ENCODE peak calls at places on chromosomes 11 and 22, in nine cellular contexts. M, E, A, H, N, S, J, R and O are unnamed samples.

GRCh38 chr22:26903030-26903856 is 245.9 kb downstream of the MIAT start:
- DNase-seq in S (no peak), N (no peak), E (no peak), H (no peak), M (no peak), J (no peak), R (no peak), A (no peak), O (no peak)

GRCh38 chr11:85118151-85118550 is 509.0 kb downstream of the DLG2 start:
- DNase-seq in E (peak), H (no peak), M (no peak), S (no peak), A (no peak), N (no peak), R (no peak), J (no peak), O (peak)

GRCh38 chr11:99142237-99142636 is 121.5 kb downstream of the CNTN5 start:
- DNase-seq in A (no peak), S (no peak), R (no peak), H (no peak), M (no peak), N (no peak), J (no peak), E (no peak), O (no peak)

GRCh38 chr22:38086001-38086845 is 2.2 kb upstream of the SLC16A8 start:
- DNase-seq in H (no peak), S (no peak), R (no peak), E (no peak), J (no peak), A (no peak), N (no peak), M (no peak), O (no peak)

GRCh38 chr11:6321356-6321755 is 1.1 kb upstream of the CAVIN3 start:
- DNase-seq in N (no peak), S (no peak), E (no peak), A (no peak), J (no peak), R (no peak), M (peak), H (peak), O (peak)

GRCh38 chr11:72738199-72739141 is 13.7 kb downstream of the ARAP1 start:
- DNase-seq in H (peak), R (no peak), J (no peak), M (peak), A (no peak), N (no peak), S (no peak), E (no peak), O (peak)

GRCh38 chr11:62832346-62833234 is at the start of gene TEX54:
- DNase-seq in R (no peak), H (no peak), N (no peak), E (no peak), J (no peak), S (no peak), A (peak), M (peak), O (peak)

GRCh38 chr11:6604081-6604626 is 580 bp downstream of the ILK start:
- DNase-seq in J (peak), N (no peak), E (peak), H (peak), M (peak), R (peak), S (peak), A (peak), O (peak)

GRCh38 chr11:122979815-122980656 is 1.6 kb downstream of the BSX start:
- DNase-seq in N (no peak), S (no peak), H (no peak), E (no peak), J (no peak), M (no peak), A (no peak), R (no peak), O (no peak)

GRCh38 chr11:110724358-110724757 is 12.1 kb upstream of the ARHGAP20 start:
- DNase-seq in R (no peak), J (no peak), S (no peak), M (no peak), E (no peak), H (no peak), N (no peak), A (no peak), O (no peak)